ENCODE peak calls at places on chromosome 12, in eight cellular contexts. J is WERI-Rb-1; H is T-helper 2 cell; X is stimulated activated CD4-positive, alpha-beta T cell treated with anti-CD3 and anti-CD28 coated beads, TNF-alpha, amount 100 ng/mL, for 24 hours; B is A172; W is brain microvascular endothelial cell; F is A549; T is Calu3. L is an unnamed sample.

GRCh38 chr12:67645571-67645970 is 3.0 kb upstream of the DYRK2 start:
- DNase-seq in J (no peak), X (no peak), B (no peak), W (no peak), H (no peak), F (no peak), T (no peak), L (no peak)

GRCh38 chr12:132651444-132652100 is 33.0 kb downstream of the P2RX2 start:
- DNase-seq in B (no peak), W (no peak), X (no peak), F (no peak), J (no peak), H (no peak), T (no peak), L (no peak)

GRCh38 chr12:68796399-68796798 is 11.6 kb upstream of the MDM2 start:
- DNase-seq in F (no peak), X (no peak), W (no peak), T (no peak), B (no peak), J (no peak), H (no peak), L (no peak)

GRCh38 chr12:4243098-4243795 is 30.3 kb upstream of the CCND2 start:
- DNase-seq in W (no peak), H (no peak), X (no peak), T (no peak), F (no peak), B (no peak), J (no peak), L (peak)

GRCh38 chr12:751192-751827 is 1.1 kb upstream of the WNK1 start:
- DNase-seq in H (peak), X (peak), B (peak), F (peak), J (peak), W (peak), T (peak), L (peak)

GRCh38 chr12:76784600-76785051 is 20.7 kb downstream of the ZDHHC17 start:
- DNase-seq in J (no peak), H (no peak), T (no peak), B (no peak), W (peak), F (no peak), X (no peak), L (no peak)

GRCh38 chr12:58148405-58148804 is 207.0 kb downstream of the ATP23 start:
- DNase-seq in J (no peak), F (peak), B (peak), X (no peak), W (peak), T (peak), H (no peak), L (no peak)

GRCh38 chr12:1212529-1212928 is 221.5 kb downstream of the ERC1 start:
- DNase-seq in B (no peak), H (no peak), W (no peak), J (peak), F (no peak), T (no peak), X (no peak), L (no peak)

GRCh38 chr12:26808766-26809460 is 24.1 kb downstream of the ITPR2 start:
- DNase-seq in X (no peak), J (no peak), H (no peak), F (no peak), T (no peak), W (no peak), B (no peak), L (no peak)